ENCODE peak calls at places on chromosomes 12 and 14, in five cellular contexts. F, S, L, U and C are unnamed samples.

GRCh38 chr12:13195848-13196301 is 651 bp upstream of the EMP1 start:
- DNase-seq in F (no peak), S (no peak), L (no peak), U (no peak), C (no peak)

GRCh38 chr12:4562034-4562657 is at the start of gene DYRK4:
- DNase-seq in F (peak), S (no peak), L (no peak), U (no peak), C (no peak)

GRCh38 chr14:54653764-54654469 is 87.0 kb downstream of the SAMD4A start:
- DNase-seq in F (no peak), S (no peak), L (no peak), U (no peak), C (no peak)

GRCh38 chr12:28065374-28065773 is 92.8 kb upstream of the PTHLH start:
- DNase-seq in F (no peak), S (no peak), L (no peak), U (no peak), C (no peak)

GRCh38 chr14:94317259-94317658 is 5.9 kb downstream of the SERPINA6 start:
- DNase-seq in F (no peak), S (no peak), L (no peak), U (no peak), C (no peak)

GRCh38 chr12:62631531-62632520 is 165.2 kb downstream of the MON2 start:
- DNase-seq in F (peak), S (peak), L (no peak), U (peak), C (no peak)

GRCh38 chr14:56390859-56391258 is 188.7 kb upstream of the TMEM260 start:
- DNase-seq in F (no peak), S (no peak), L (no peak), U (no peak), C (no peak)

GRCh38 chr12:86627001-86627400 is 370.8 kb upstream of the MGAT4C start:
- DNase-seq in F (no peak), S (no peak), L (no peak), U (no peak), C (no peak)

GRCh38 chr14:32457213-32457920 is 128.3 kb downstream of the AKAP6 start:
- DNase-seq in F (no peak), S (no peak), L (no peak), U (no peak), C (no peak)

GRCh38 chr12:42130670-42131402 is 13.8 kb downstream of the GXYLT1 start:
- DNase-seq in F (no peak), S (no peak), L (no peak), U (no peak), C (no peak)

GRCh38 chr12:132649226-132649945 is 30.8 kb downstream of the P2RX2 start:
- DNase-seq in F (no peak), S (no peak), L (no peak), U (no peak), C (no peak)

GRCh38 chr14:58690801-58691516 is 53.2 kb downstream of the DACT1 start:
- DNase-seq in F (no peak), S (no peak), L (no peak), U (no peak), C (no peak)

GRCh38 chr14:28751467-28752058 is 15.0 kb upstream of the FOXG1 start:
- DNase-seq in F (no peak), S (peak), L (no peak), U (no peak), C (no peak)

GRCh38 chr14:34043627-34044372 is 92.9 kb upstream of the EGLN3 start:
- DNase-seq in F (no peak), S (peak), L (peak), U (peak), C (peak)

GRCh38 chr14:100348779-100349708 is 25.9 kb downstream of the SLC25A47 start:
- DNase-seq in F (no peak), S (no peak), L (no peak), U (no peak), C (no peak)

GRCh38 chr12:75564398-75564797 is 53.0 kb upstream of the KRR1 start:
- DNase-seq in F (no peak), S (no peak), L (no peak), U (no peak), C (no peak)